ENCODE peak calls at places on chromosomes 1 and 21, in eight cellular contexts. H, R, V, Q, O, Z, C and A are unnamed samples.

GRCh38 chr1:91148641-91149069 is 126.8 kb upstream of the ZNF644 start:
- DNase-seq in H (no peak), R (no peak), V (no peak), Q (no peak), O (no peak), Z (no peak), C (no peak), A (no peak)

GRCh38 chr1:161038523-161039153 is at the start of gene TSTD1:
- DNase-seq in H (no peak), R (peak; percentile 90), V (peak; percentile 55), Q (peak; percentile 85), O (no peak), Z (peak; percentile 77), C (no peak), A (peak; percentile 86)

GRCh38 chr1:244862699-244863490 is 1.4 kb downstream of the HNRNPU start:
- DNase-seq in H (peak; percentile 91), R (peak; percentile 97), V (peak; percentile 96), Q (peak; percentile 96), O (peak; percentile 73), Z (peak; percentile 97), C (peak; percentile 97), A (peak; percentile 93)

GRCh38 chr1:82515650-82516049 is 714.9 kb downstream of the ADGRL2 start:
- DNase-seq in H (no peak), R (no peak), V (no peak), Q (no peak), O (no peak), Z (no peak), C (no peak), A (no peak)

GRCh38 chr1:18962121-18962721 is 5.7 kb upstream of the IFFO2 start:
- DNase-seq in H (no peak), R (no peak), V (no peak), Q (no peak), O (no peak), Z (peak; percentile 30), C (peak; percentile 38), A (no peak)

GRCh38 chr1:85815906-85816305 is 107.7 kb upstream of the ZNHIT6 start:
- DNase-seq in H (no peak), R (no peak), V (no peak), Q (no peak), O (no peak), Z (no peak), C (no peak), A (no peak)

GRCh38 chr1:236809133-236809532 is 14.0 kb downstream of the MTR start:
- DNase-seq in H (no peak), R (no peak), V (no peak), Q (no peak), O (no peak), Z (peak; percentile 54), C (no peak), A (no peak)

GRCh38 chr1:87149166-87150065 is 179.3 kb upstream of the LMO4 start:
- DNase-seq in H (no peak), R (no peak), V (no peak), Q (no peak), O (peak; percentile 38), Z (no peak), C (no peak), A (no peak)

GRCh38 chr1:237913345-237913744 is 22.6 kb upstream of the ZP4 start:
- DNase-seq in H (no peak), R (no peak), V (no peak), Q (no peak), O (no peak), Z (no peak), C (no peak), A (no peak)

GRCh38 chr21:44778094-44778493 is 23.5 kb downstream of the UBE2G2 start:
- DNase-seq in H (no peak), R (no peak), V (no peak), Q (no peak), O (no peak), Z (no peak), C (no peak), A (no peak)

DNA sequence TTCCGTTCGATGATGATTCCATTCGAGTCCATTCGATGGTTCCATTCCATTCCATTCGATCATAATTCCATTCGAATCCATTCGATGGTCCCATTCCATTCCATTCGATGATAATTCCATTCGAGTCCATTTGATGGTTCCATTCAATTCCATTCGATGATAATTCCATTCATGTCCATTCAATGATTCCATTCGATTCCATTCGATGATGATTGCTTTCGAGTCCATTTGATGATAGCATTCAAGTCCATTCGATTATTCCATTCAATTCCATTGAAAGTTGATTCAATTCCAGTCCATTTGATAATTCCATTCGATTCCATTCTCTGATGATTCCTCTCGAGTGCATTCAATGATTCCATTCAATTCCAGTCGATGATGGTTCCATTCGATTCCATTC is 3895.3 kb downstream of the SRGAP2C start:
- DNase-seq in H (no peak), R (no peak), V (no peak), Q (no peak), O (no peak), Z (no peak), C (no peak), A (no peak)
- H3K9me3 ChIP-seq in H (no peaks in the 10 kb centered on the region), R (peaks cover 52% of the 10 kb centered on the region), V (peaks cover 13% of the 10 kb centered on the region), Q (peaks cover 3% of the 10 kb centered on the region), O (peaks cover 19% of the 10 kb centered on the region), Z (peaks cover 3% of the 10 kb centered on the region), C (peaks cover 37% of the 10 kb centered on the region), A (peaks cover 2% of the 10 kb centered on the region)

DNA sequence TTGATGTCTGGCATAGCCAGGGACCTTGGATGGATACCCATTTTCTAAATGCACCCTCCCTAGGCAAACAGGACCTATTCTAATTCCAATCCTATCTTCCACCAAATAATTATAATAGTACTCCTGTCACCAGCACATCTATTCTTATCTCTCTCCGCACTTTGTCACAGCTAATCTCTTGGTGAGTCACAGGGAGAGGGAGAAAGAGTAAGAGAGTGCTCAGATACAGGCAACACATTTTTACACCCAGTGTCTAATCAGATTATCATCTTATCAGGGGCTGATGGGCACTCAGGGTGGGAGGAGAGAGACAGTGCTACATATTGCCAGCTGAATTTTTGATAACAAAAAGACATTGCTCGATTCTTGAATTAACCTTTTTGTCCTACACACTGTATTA is 275.0 kb upstream of the BEND5 start:
- DNase-seq in H (no peak), R (no peak), V (no peak), Q (no peak), O (no peak), Z (no peak), C (no peak), A (no peak)
- H3K9me3 ChIP-seq in H (no peaks in the 10 kb centered on the region), R (no peaks in the 10 kb centered on the region), V (no peaks in the 10 kb centered on the region), Q (no peaks in the 10 kb centered on the region), O (peaks cover 5% of the 10 kb centered on the region), Z (no peaks in the 10 kb centered on the region), C (no peaks in the 10 kb centered on the region), A (no peaks in the 10 kb centered on the region)

GRCh38 chr1:109762039-109762585 is 1.6 kb downstream of the EPS8L3 start:
- DNase-seq in H (no peak), R (no peak), V (no peak), Q (no peak), O (no peak), Z (peak; percentile 2), C (no peak), A (no peak)

GRCh38 chr1:109764561-109765482 is 1.1 kb upstream of the EPS8L3 start:
- DNase-seq in H (no peak), R (peak; percentile 19), V (no peak), Q (no peak), O (no peak), Z (peak; percentile 5), C (no peak), A (no peak)

GRCh38 chr1:109762821-109763645 is 690 bp downstream of the EPS8L3 start:
- DNase-seq in H (no peak), R (peak; percentile 43), V (no peak), Q (no peak), O (peak; percentile 67), Z (peak; percentile 9), C (no peak), A (no peak)

GRCh38 chr1:109765483-109765815 is 1.7 kb upstream of the EPS8L3 start:
- DNase-seq in H (no peak), R (peak; percentile 24), V (no peak), Q (no peak), O (no peak), Z (peak; percentile 6), C (no peak), A (no peak)

GRCh38 chr1:109763646-109764415 is at the start of gene EPS8L3:
- DNase-seq in H (no peak), R (peak; percentile 34), V (no peak), Q (no peak), O (no peak), Z (peak; percentile 13), C (no peak), A (no peak)
- H3K9me3 ChIP-seq in H (no peaks in the 10 kb centered on the region), R (no peaks in the 10 kb centered on the region), V (no peaks in the 10 kb centered on the region), Q (no peaks in the 10 kb centered on the region), O (no peaks in the 10 kb centered on the region), Z (no peaks in the 10 kb centered on the region), C (no peaks in the 10 kb centered on the region), A (no peaks in the 10 kb centered on the region)

GRCh38 chr21:18954415-18954972 is 550.9 kb upstream of the TMPRSS15 start:
- DNase-seq in H (no peak), R (no peak), V (peak; percentile 8), Q (no peak), O (no peak), Z (no peak), C (no peak), A (no peak)

GRCh38 chr21:18951291-18952038 is 547.9 kb upstream of the TMPRSS15 start:
- DNase-seq in H (no peak), R (no peak), V (peak; percentile 82), Q (no peak), O (no peak), Z (no peak), C (no peak), A (no peak)

GRCh38 chr21:18950045-18950740 is 546.6 kb upstream of the TMPRSS15 start:
- DNase-seq in H (no peak), R (no peak), V (no peak), Q (no peak), O (no peak), Z (no peak), C (no peak), A (no peak)
- H3K9me3 ChIP-seq in H (no peaks in the 10 kb centered on the region), R (no peaks in the 10 kb centered on the region), V (no peaks in the 10 kb centered on the region), Q (no peaks in the 10 kb centered on the region), O (peaks cover 28% of the 10 kb centered on the region), Z (no peaks in the 10 kb centered on the region), C (no peaks in the 10 kb centered on the region), A (no peaks in the 10 kb centered on the region)

GRCh38 chr1:62212411-62212810 is 17.8 kb downstream of the L1TD1 start:
- DNase-seq in H (no peak), R (no peak), V (no peak), Q (no peak), O (no peak), Z (no peak), C (no peak), A (no peak)

GRCh38 chr1:62208087-62208486 is 13.4 kb downstream of the L1TD1 start:
- DNase-seq in H (no peak), R (no peak), V (no peak), Q (no peak), O (no peak), Z (no peak), C (no peak), A (no peak)

GRCh38 chr1:62210960-62211359 is 16.3 kb downstream of the L1TD1 start:
- DNase-seq in H (no peak), R (no peak), V (no peak), Q (no peak), O (no peak), Z (no peak), C (no peak), A (no peak)

GRCh38 chr1:62208970-62209369 is 14.3 kb downstream of the L1TD1 start:
- DNase-seq in H (no peak), R (no peak), V (no peak), Q (no peak), O (no peak), Z (no peak), C (no peak), A (no peak)

GRCh38 chr1:62209931-62210595 is 15.4 kb downstream of the L1TD1 start:
- DNase-seq in H (no peak), R (no peak), V (no peak), Q (no peak), O (no peak), Z (no peak), C (no peak), A (no peak)
- H3K9me3 ChIP-seq in H (no peaks in the 10 kb centered on the region), R (peaks cover 6% of the 10 kb centered on the region), V (no peaks in the 10 kb centered on the region), Q (peaks cover 3% of the 10 kb centered on the region), O (peaks cover 6% of the 10 kb centered on the region), Z (no peaks in the 10 kb centered on the region), C (peaks cover 9% of the 10 kb centered on the region), A (no peaks in the 10 kb centered on the region)